ENCODE peak calls at places on chromosomes 6 and 20, in four cellular contexts. One of them, this sample, is unnamed.

GRCh38 chr20:62052336-62052841 is 13.3 kb downstream of the TAF4 start:
- DNase-seq in GM06990: no peak
- DNase-seq in HS-5: no peak
- DNase-seq in fibroblast of lung: no peak
- DNase-seq in this sample: no peak

GRCh38 chr20:45538209-45538798 is 978 bp downstream of the WFDC6 start:
- DNase-seq in GM06990: no peak
- DNase-seq in fibroblast of lung: no peak
- DNase-seq in HS-5: no peak
- DNase-seq in this sample: no peak

GRCh38 chr6:16503919-16504554 is 257.2 kb downstream of the ATXN1 start:
- DNase-seq in GM06990: peak; percentile 69
- DNase-seq in HS-5: no peak
- DNase-seq in fibroblast of lung: no peak
- DNase-seq in this sample: no peak

GRCh38 chr20:57695940-57696339 is 13.9 kb downstream of the PMEPA1 start:
- DNase-seq in HS-5: no peak
- DNase-seq in GM06990: no peak
- DNase-seq in fibroblast of lung: no peak
- DNase-seq in this sample: peak; percentile 46

GRCh38 chr6:24961852-24962251 is 26.1 kb upstream of the RIPOR2 start:
- DNase-seq in fibroblast of lung: no peak
- DNase-seq in GM06990: no peak
- DNase-seq in HS-5: no peak
- DNase-seq in this sample: no peak

GRCh38 chr20:49804364-49804763 is 8.3 kb upstream of the SLC9A8 start:
- DNase-seq in fibroblast of lung: no peak
- DNase-seq in GM06990: no peak
- DNase-seq in HS-5: no peak
- DNase-seq in this sample: no peak

GRCh38 chr6:34237722-34238506 is 1.2 kb downstream of the HMGA1 start:
- DNase-seq in GM06990: peak; percentile 85
- DNase-seq in HS-5: no peak
- DNase-seq in fibroblast of lung: no peak
- DNase-seq in this sample: peak; percentile 87

GRCh38 chr6:41063884-41064285 is 8.3 kb downstream of the OARD1 start:
- DNase-seq in HS-5: no peak
- DNase-seq in GM06990: no peak
- DNase-seq in fibroblast of lung: no peak
- DNase-seq in this sample: no peak

GRCh38 chr20:53706511-53707031 is 112.9 kb upstream of the ZNF217 start:
- DNase-seq in GM06990: peak; percentile 40
- DNase-seq in HS-5: no peak
- DNase-seq in fibroblast of lung: peak; percentile 59
- DNase-seq in this sample: no peak

GRCh38 chr20:51462566-51463276 is 79.8 kb downstream of the NFATC2 start:
- DNase-seq in fibroblast of lung: peak; percentile 70
- DNase-seq in HS-5: no peak
- DNase-seq in GM06990: no peak
- DNase-seq in this sample: peak; percentile 65

GRCh38 chr20:36736451-36737182 is 9.3 kb downstream of the NDRG3 start:
- DNase-seq in fibroblast of lung: no peak
- DNase-seq in HS-5: no peak
- DNase-seq in GM06990: no peak
- DNase-seq in this sample: no peak

GRCh38 chr20:50068041-50068651 is 44.8 kb downstream of the UBE2V1 start:
- DNase-seq in HS-5: no peak
- DNase-seq in fibroblast of lung: no peak
- DNase-seq in GM06990: no peak
- DNase-seq in this sample: no peak

GRCh38 chr6:136592930-136593673 is 42.9 kb upstream of the MAP7 start:
- DNase-seq in fibroblast of lung: peak; percentile 71
- DNase-seq in HS-5: no peak
- DNase-seq in GM06990: no peak
- DNase-seq in this sample: no peak

GRCh38 chr6:141394565-141395051 is 738.1 kb upstream of the GJE1 start:
- DNase-seq in GM06990: no peak
- DNase-seq in HS-5: no peak
- DNase-seq in fibroblast of lung: no peak
- DNase-seq in this sample: no peak

GRCh38 chr20:22555791-22556564 is 28.4 kb downstream of the FOXA2 start:
- DNase-seq in GM06990: no peak
- DNase-seq in HS-5: no peak
- DNase-seq in fibroblast of lung: no peak
- DNase-seq in this sample: no peak

GRCh38 chr6:2862712-2863174 is 21.1 kb upstream of the SERPINB1 start:
- DNase-seq in HS-5: no peak
- DNase-seq in GM06990: peak; percentile 84
- DNase-seq in fibroblast of lung: no peak
- DNase-seq in this sample: no peak

GRCh38 chr6:44761046-44761445 is 373.5 kb downstream of the CDC5L start:
- DNase-seq in HS-5: no peak
- DNase-seq in fibroblast of lung: no peak
- DNase-seq in GM06990: no peak
- DNase-seq in this sample: no peak

GRCh38 chr20:47809161-47809560 is 23.9 kb upstream of the SULF2 start:
- DNase-seq in GM06990: no peak
- DNase-seq in HS-5: no peak
- DNase-seq in fibroblast of lung: no peak
- DNase-seq in this sample: no peak

GRCh38 chr6:6629416-6629815 is 40.9 kb downstream of the LY86 start:
- DNase-seq in fibroblast of lung: no peak
- DNase-seq in GM06990: no peak
- DNase-seq in HS-5: no peak
- DNase-seq in this sample: no peak

GRCh38 chr6:163663575-163663974 is 249.1 kb downstream of the QKI start:
- DNase-seq in GM06990: no peak
- DNase-seq in HS-5: no peak
- DNase-seq in fibroblast of lung: no peak
- DNase-seq in this sample: no peak

GRCh38 chr20:38617011-38617829 is 15.6 kb downstream of the ARHGAP40 start:
- DNase-seq in GM06990: no peak
- DNase-seq in HS-5: no peak
- DNase-seq in fibroblast of lung: peak; percentile 79
- DNase-seq in this sample: no peak

GRCh38 chr6:8375916-8376315 is 59.4 kb downstream of the SLC35B3 start:
- DNase-seq in HS-5: no peak
- DNase-seq in fibroblast of lung: no peak
- DNase-seq in GM06990: no peak
- DNase-seq in this sample: no peak

GRCh38 chr6:24987439-24987838 is 51.7 kb upstream of the RIPOR2 start:
- DNase-seq in GM06990: no peak
- DNase-seq in HS-5: no peak
- DNase-seq in fibroblast of lung: no peak
- DNase-seq in this sample: no peak

GRCh38 chr20:61340157-61340556 is 88.1 kb downstream of the CDH4 start:
- DNase-seq in fibroblast of lung: no peak
- DNase-seq in HS-5: no peak
- DNase-seq in GM06990: no peak
- DNase-seq in this sample: no peak

GRCh38 chr6:19851273-19852089 is 14.3 kb downstream of the ID4 start:
- DNase-seq in fibroblast of lung: peak; percentile 79
- DNase-seq in HS-5: peak; percentile 25
- DNase-seq in GM06990: no peak
- DNase-seq in this sample: peak; percentile 39

GRCh38 chr6:46044876-46045617 is 29.4 kb upstream of the CLIC5 start:
- DNase-seq in fibroblast of lung: peak; percentile 89
- DNase-seq in HS-5: peak; percentile 78
- DNase-seq in GM06990: no peak
- DNase-seq in this sample: no peak

GRCh38 chr6:148998704-148999103 is 251.9 kb downstream of the UST start:
- DNase-seq in fibroblast of lung: peak; percentile 45
- DNase-seq in GM06990: no peak
- DNase-seq in HS-5: no peak
- DNase-seq in this sample: no peak

GRCh38 chr6:70524721-70525286 is 41.9 kb upstream of the SDHAF4 start:
- DNase-seq in fibroblast of lung: no peak
- DNase-seq in GM06990: no peak
- DNase-seq in HS-5: no peak
- DNase-seq in this sample: no peak

GRCh38 chr20:41034239-41034638 is 5.6 kb downstream of the TOP1 start:
- DNase-seq in HS-5: no peak
- DNase-seq in GM06990: no peak
- DNase-seq in fibroblast of lung: no peak
- DNase-seq in this sample: no peak

GRCh38 chr6:118187568-118188164 is 280.6 kb downstream of the SLC35F1 start:
- DNase-seq in GM06990: peak; percentile 10
- DNase-seq in HS-5: peak; percentile 28
- DNase-seq in fibroblast of lung: peak; percentile 88
- DNase-seq in this sample: no peak

GRCh38 chr6:3522561-3523287 is 65.9 kb upstream of the SLC22A23 start:
- DNase-seq in GM06990: no peak
- DNase-seq in fibroblast of lung: peak; percentile 80
- DNase-seq in HS-5: peak; percentile 73
- DNase-seq in this sample: no peak

GRCh38 chr6:157761926-157762325 is 61.1 kb upstream of the SNX9 start:
- DNase-seq in fibroblast of lung: no peak
- DNase-seq in GM06990: no peak
- DNase-seq in HS-5: no peak
- DNase-seq in this sample: no peak

GRCh38 chr6:30067460-30068139 is 602 bp downstream of the PPP1R11 start:
- DNase-seq in HS-5: no peak
- DNase-seq in fibroblast of lung: no peak
- DNase-seq in GM06990: no peak
- DNase-seq in this sample: peak; percentile 84

This sample was measured in BE2C.